ENCODE peak calls at places on chromosome 10, in six cellular contexts. F is astrocyte, U is endodermal cell, D is neural progenitor cell, R is PC-3, Q is fibroblast of lung. E is an unnamed sample.
A peak's percentile ranks its signal among the peaks of the same experiment; 100 is the strongest.

GRCh38 chr10:44011603-44011981 is 362.9 kb upstream of the ZNF32 start:
- DNase-seq in F (no peak), U (no peak), D (no peak), R (no peak), Q (peak; percentile 32), E (no peak)

GRCh38 chr10:17590969-17591645 is 26.1 kb downstream of the HACD1 start:
- DNase-seq in F (no peak), U (no peak), D (no peak), R (no peak), Q (no peak), E (no peak)

GRCh38 chr10:128483216-128483615 is 357.0 kb upstream of the MKI67 start:
- DNase-seq in F (no peak), U (no peak), D (no peak), R (no peak), Q (no peak), E (peak; percentile 43)

GRCh38 chr10:31419394-31420063 is 100.5 kb downstream of the ZEB1 start:
- DNase-seq in F (peak; percentile 94), U (no peak), D (no peak), R (peak; percentile 8), Q (peak; percentile 96), E (no peak)

GRCh38 chr10:30820282-30820991 is 190.9 kb upstream of the LYZL2 start:
- DNase-seq in F (peak; percentile 96), U (no peak), D (no peak), R (peak; percentile 24), Q (peak; percentile 96), E (no peak)

GRCh38 chr10:97849491-97850402 is at the start of gene GOLGA7B:
- DNase-seq in F (no peak), U (peak; percentile 93), D (peak; percentile 97), R (peak; percentile 35), Q (peak; percentile 35), E (peak; percentile 75)

GRCh38 chr10:94129393-94130130 is 135.8 kb downstream of the PLCE1 start:
- DNase-seq in F (peak; percentile 89), U (no peak), D (no peak), R (peak; percentile 17), Q (peak; percentile 92), E (no peak)

GRCh38 chr10:16828731-16829175 is 11.5 kb upstream of the RSU1 start:
- DNase-seq in F (peak; percentile 86), U (no peak), D (no peak), R (peak; percentile 53), Q (peak; percentile 85), E (peak; percentile 48)

GRCh38 chr10:120336910-120337540 is 120.0 kb upstream of the PLPP4 start:
- DNase-seq in F (peak; percentile 7), U (peak; percentile 90), D (peak; percentile 67), R (peak; percentile 71), Q (peak; percentile 17), E (no peak)

GRCh38 chr10:90051053-90051452 is 349.7 kb downstream of the KIF20B start:
- DNase-seq in F (no peak), U (no peak), D (no peak), R (no peak), Q (no peak), E (no peak)

GRCh38 chr10:4093438-4093837 is 308.4 kb upstream of the KLF6 start:
- DNase-seq in F (no peak), U (no peak), D (no peak), R (peak; percentile 3), Q (peak; percentile 39), E (no peak)

GRCh38 chr10:71357792-71358265 is 38.8 kb downstream of the SLC29A3 start:
- DNase-seq in F (no peak), U (no peak), D (no peak), R (no peak), Q (peak; percentile 20), E (peak; percentile 82)

GRCh38 chr10:32795598-32796183 is 162.3 kb downstream of the ITGB1 start:
- DNase-seq in F (peak; percentile 18), U (peak; percentile 52), D (peak; percentile 53), R (peak; percentile 73), Q (peak; percentile 23), E (no peak)

GRCh38 chr10:5532618-5533097 is 7.9 kb downstream of the CALML3 start:
- DNase-seq in F (no peak), U (peak; percentile 28), D (no peak), R (no peak), Q (no peak), E (peak; percentile 26)

GRCh38 chr10:46534828-46535524 is 21.5 kb downstream of the GPRIN2 start:
- DNase-seq in F (no peak), U (no peak), D (no peak), R (no peak), Q (no peak), E (peak; percentile 57)

GRCh38 chr10:12841426-12841825 is 160.1 kb downstream of the CCDC3 start:
- DNase-seq in F (no peak), U (no peak), D (no peak), R (no peak), Q (no peak), E (no peak)

GRCh38 chr10:128571745-128572144 is 445.5 kb upstream of the MKI67 start:
- DNase-seq in F (no peak), U (peak; percentile 76), D (peak; percentile 18), R (no peak), Q (no peak), E (no peak)

GRCh38 chr10:13868528-13869294 is 281.9 kb downstream of the PRPF18 start:
- DNase-seq in F (no peak), U (peak; percentile 30), D (no peak), R (no peak), Q (no peak), E (no peak)

DNA sequence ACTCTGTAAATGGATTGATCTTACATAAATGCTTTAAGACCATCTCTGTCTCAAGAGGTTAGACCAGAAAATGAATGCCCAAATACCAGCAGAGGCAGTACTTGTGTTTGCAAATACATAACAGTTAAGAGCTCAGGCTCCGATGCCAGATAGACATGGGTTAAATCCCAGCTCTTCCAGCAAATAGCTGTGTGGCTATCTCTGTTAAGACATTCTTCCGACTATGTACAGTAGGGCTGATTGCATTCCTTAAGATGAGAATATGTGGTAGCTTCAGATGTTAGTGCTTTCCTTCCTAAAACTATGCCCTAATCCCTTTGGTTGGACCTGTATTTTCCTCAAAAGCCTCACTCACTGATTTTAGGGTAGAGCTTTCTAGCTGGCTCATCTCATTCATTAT is 2.2 kb downstream of the IDE start:
- DNase-seq in F (peak; percentile 64), U (no peak), D (no peak), R (no peak), Q (peak; percentile 78), E (no peak)
- H3K4me1 ChIP-seq in F (peaks cover 35% of the 10 kb centered on the region), U (no peaks in the 10 kb centered on the region), D (peaks cover 27% of the 10 kb centered on the region), R (peaks cover 40% of the 10 kb centered on the region), Q (peaks cover 13% of the 10 kb centered on the region), E (peaks cover 14% of the 10 kb centered on the region)

GRCh38 chr10:73168486-73168844 is 546 bp downstream of the FAM149B1 start:
- DNase-seq in F (no peak), U (no peak), D (no peak), R (no peak), Q (no peak), E (no peak)

GRCh38 chr10:73169320-73169719 is 1.4 kb downstream of the FAM149B1 start:
- DNase-seq in F (no peak), U (no peak), D (no peak), R (no peak), Q (no peak), E (no peak)

GRCh38 chr10:73163096-73163495 is 4.7 kb downstream of the ECD start:
- DNase-seq in F (no peak), U (no peak), D (no peak), R (no peak), Q (no peak), E (no peak)

GRCh38 chr10:73167557-73168485 is at the start of the genes ECD and FAM149B1:
- DNase-seq in F (peak; percentile 91), U (peak; percentile 98), D (peak; percentile 96), R (peak; percentile 100), Q (peak; percentile 94), E (peak; percentile 98)

DNA sequence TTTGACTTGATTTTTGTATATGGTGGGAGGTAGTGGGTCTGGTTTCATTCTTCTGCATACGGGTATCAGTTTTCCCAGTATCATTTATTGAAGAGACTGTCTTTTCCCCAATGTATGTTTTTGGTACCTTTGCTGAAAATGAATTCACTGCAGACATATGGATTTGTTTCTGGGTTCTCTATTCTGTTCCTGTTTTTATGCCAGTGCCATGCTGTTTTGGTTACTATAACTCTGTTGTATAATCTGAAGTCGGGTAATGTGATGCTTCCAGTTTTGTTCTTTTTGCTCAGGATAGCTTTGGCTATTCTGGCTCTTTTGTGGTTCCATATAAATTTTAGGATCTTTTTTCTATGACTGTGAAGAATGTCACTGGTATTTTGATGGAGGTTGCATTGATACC is 836 bp downstream of the ECD start:
- DNase-seq in F (no peak), U (no peak), D (no peak), R (no peak), Q (no peak), E (no peak)
- H3K4me3 ChIP-seq in F (peak overlapping the region; percentile 94), U (peak overlapping the region; percentile 94), D (peak overlapping the region; percentile 84), R (peak overlapping the region; percentile 76), Q (peak overlapping the region; percentile 92), E (peak overlapping the region; percentile 96)

GRCh38 chr10:62919776-62920175 is 103.6 kb upstream of the EGR2 start:
- DNase-seq in F (no peak), U (no peak), D (no peak), R (peak; percentile 100), Q (no peak), E (no peak)

GRCh38 chr10:62926407-62926806 is 110.2 kb upstream of the EGR2 start:
- DNase-seq in F (no peak), U (no peak), D (no peak), R (no peak), Q (no peak), E (no peak)

DNA sequence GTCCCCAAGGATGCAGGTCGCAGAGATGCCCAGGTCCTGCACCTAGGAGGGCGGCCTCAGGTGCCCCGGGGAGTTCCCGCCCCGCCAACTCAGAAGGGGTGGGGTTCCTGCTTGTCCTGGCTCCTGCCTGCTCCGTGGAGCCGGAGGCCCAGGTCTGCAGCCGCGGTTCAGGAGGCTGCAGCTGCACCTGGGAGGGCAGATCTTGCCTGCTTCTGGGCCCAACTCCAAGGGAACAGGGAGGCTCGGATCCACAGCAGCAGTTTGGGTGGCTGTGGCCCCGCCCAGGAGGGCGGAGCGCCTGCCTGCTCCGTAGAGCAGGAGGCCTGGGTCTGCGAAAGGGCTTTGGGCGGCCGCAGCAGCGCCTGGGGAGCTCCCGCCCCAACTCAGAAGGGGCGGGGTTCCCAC is 108.2 kb upstream of the EGR2 start:
- DNase-seq in F (no peak), U (peak; percentile 89), D (peak; percentile 61), R (no peak), Q (no peak), E (peak; percentile 58)
- H3K9ac ChIP-seq in F (no peak overlapping the region), U (no peak overlapping the region), D (no peak overlapping the region), R (no peak overlapping the region), Q (no peak overlapping the region), E (no peak overlapping the region)

DNA sequence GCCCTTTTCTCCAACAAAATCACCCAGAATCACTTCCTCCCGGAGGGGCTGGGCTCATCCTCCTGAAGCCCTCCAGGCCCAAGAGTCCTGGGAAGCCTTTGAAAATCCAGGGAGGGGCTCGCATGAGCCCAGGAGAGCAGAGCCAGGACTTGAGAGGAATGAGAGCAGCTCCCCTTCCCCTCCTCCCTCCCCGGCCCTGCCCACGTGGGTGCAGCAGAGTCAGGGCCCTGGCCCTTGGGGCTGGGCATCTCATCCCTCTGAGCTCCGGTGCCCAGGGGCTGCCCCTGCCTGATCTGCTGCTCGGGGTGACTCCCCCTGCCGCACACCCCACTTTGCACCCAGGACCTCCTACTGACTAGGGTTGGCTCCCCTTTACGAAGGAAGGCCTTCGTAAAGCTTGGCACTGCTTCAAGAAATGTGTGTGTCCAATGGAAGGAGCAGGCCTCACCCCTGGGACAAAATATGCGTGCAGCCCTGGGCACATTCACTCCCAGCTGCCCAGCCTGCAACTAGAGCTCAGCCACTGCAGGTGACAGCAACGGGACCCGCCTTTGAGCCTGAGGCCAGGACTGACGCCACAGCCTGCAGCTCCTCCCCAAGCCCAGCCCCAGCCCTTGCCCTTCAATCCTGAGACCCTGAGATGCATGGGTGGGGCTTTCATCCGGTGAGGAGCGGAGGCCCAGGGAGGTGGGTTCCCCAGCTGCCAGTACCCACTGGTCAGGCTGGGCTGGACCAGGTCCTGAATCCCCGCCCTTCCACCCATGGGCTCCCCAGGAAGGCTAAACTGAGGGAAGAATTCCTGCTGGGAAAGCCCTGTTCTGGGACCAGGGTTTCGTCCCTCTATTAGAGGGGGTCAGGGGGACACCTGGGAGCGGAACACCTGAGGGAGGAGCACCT is 21.8 kb downstream of the PWWP2B start:
- DNase-seq in F (no peak), U (peak; percentile 96), D (peak; percentile 49), R (peak; percentile 79), Q (no peak), E (peak; percentile 94)
- H3K4me1 ChIP-seq in F (peaks cover 12% of the 10 kb centered on the region), U (peaks cover 11% of the 10 kb centered on the region), D (peaks cover 37% of the 10 kb centered on the region), R (peaks cover 35% of the 10 kb centered on the region), Q (peaks cover 15% of the 10 kb centered on the region), E (peaks cover 62% of the 10 kb centered on the region)